ENCODE peak calls at places on chromosomes 11 and 22, in four cellular contexts. Y is SK-N-SH, F is GM12878, D is HepG2. V is an unnamed sample.

GRCh38 chr11:38867338-38867737 is 2269.3 kb upstream of the RAG2 start:
- DNase-seq in F (no peak), Y (no peak), D (no peak), V (no peak)

GRCh38 chr11:19367051-19367709 is 126.4 kb upstream of the E2F8 start:
- DNase-seq in D (no peak), Y (no peak), F (no peak), V (no peak)

GRCh38 chr11:2792376-2793250 is 92.8 kb upstream of the KCNQ1OT1 start:
- DNase-seq in F (no peak), Y (no peak), D (no peak), V (no peak)

GRCh38 chr11:11782532-11783110 is 59.2 kb upstream of the USP47 start:
- DNase-seq in Y (no peak), D (no peak), F (no peak), V (no peak)

GRCh38 chr11:15826826-15827225 is 529.5 kb downstream of the SOX6 start:
- DNase-seq in F (no peak), Y (peak), D (no peak), V (peak)

GRCh38 chr11:109552376-109552775 is 130.4 kb downstream of the C11orf87 start:
- DNase-seq in D (no peak), F (no peak), Y (no peak), V (no peak)

GRCh38 chr11:854601-855342 is 12.1 kb downstream of the TSPAN4 start:
- DNase-seq in F (no peak), Y (no peak), D (no peak), V (no peak)

GRCh38 chr11:78420796-78421209 is 3.2 kb upstream of the GAB2 start:
- DNase-seq in D (no peak), Y (peak), F (no peak), V (no peak)

GRCh38 chr11:62555464-62556092 is 9.0 kb upstream of the AHNAK start:
- DNase-seq in D (no peak), Y (peak), F (peak), V (no peak)

GRCh38 chr11:10208045-10208674 is 85.9 kb downstream of the SBF2 start:
- DNase-seq in F (peak), D (peak), Y (peak), V (no peak)

GRCh38 chr22:16917144-16918003 is 90.6 kb downstream of the GAB4 start:
- DNase-seq in D (peak), F (peak), Y (peak), V (no peak)

GRCh38 chr22:38017272-38017920 is 33.0 kb upstream of the SOX10 start:
- DNase-seq in Y (no peak), F (no peak), D (no peak), V (no peak)

GRCh38 chr11:85941380-85941973 is 86.3 kb downstream of the CCDC83 start:
- DNase-seq in D (peak), F (no peak), Y (peak), V (peak)

GRCh38 chr11:73402834-73403185 is 26.6 kb downstream of the RELT start:
- DNase-seq in D (no peak), Y (no peak), F (no peak), V (no peak)

GRCh38 chr11:118922745-118923627 is 2.7 kb downstream of the BCL9L start:
- DNase-seq in D (no peak), F (no peak), Y (peak), V (peak)

GRCh38 chr11:26951849-26952515 is 41.9 kb upstream of the FIBIN start:
- DNase-seq in D (no peak), Y (peak), F (no peak), V (no peak)

GRCh38 chr11:72974487-72975205 is 160.4 kb downstream of the ATG16L2 start:
- DNase-seq in D (no peak), F (no peak), Y (no peak), V (no peak)

GRCh38 chr11:3156661-3157311 is 8.3 kb downstream of the OSBPL5 start:
- DNase-seq in D (no peak), Y (no peak), F (no peak), V (no peak)

GRCh38 chr11:97109078-97109477 is 719.3 kb downstream of the JRKL start:
- DNase-seq in Y (no peak), F (no peak), D (no peak), V (no peak)

GRCh38 chr11:117919326-117920275 is 9.6 kb downstream of the TMPRSS13 start:
- DNase-seq in D (no peak), F (no peak), Y (no peak), V (no peak)

GRCh38 chr11:123183391-123184099 is 11.5 kb downstream of the CLMP start:
- DNase-seq in D (no peak), F (no peak), Y (no peak), V (no peak)

GRCh38 chr22:44091751-44092150 is 67.6 kb downstream of the PARVB start:
- DNase-seq in F (no peak), D (no peak), Y (no peak), V (no peak)

GRCh38 chr11:46352063-46352841 is 5.0 kb downstream of the DGKZ start:
- DNase-seq in F (no peak), Y (peak), D (no peak), V (peak)

GRCh38 chr11:118629761-118630661 is 22.6 kb downstream of the PHLDB1 start:
- DNase-seq in F (no peak), Y (no peak), D (no peak), V (no peak)

GRCh38 chr11:65026810-65027209 is 429 bp upstream of the SNX15 start:
- DNase-seq in Y (no peak), D (no peak), F (no peak), V (no peak)

GRCh38 chr11:46363455-46363920 is 16.2 kb downstream of the DGKZ start:
- DNase-seq in D (no peak), Y (peak), F (no peak), V (no peak)

GRCh38 chr11:113896156-113896879 is 8.3 kb upstream of the HTR3B start:
- DNase-seq in F (no peak), Y (peak), D (no peak), V (peak)

GRCh38 chr11:2289859-2290258 is 11.9 kb downstream of the C11orf21 start:
- DNase-seq in Y (no peak), D (no peak), F (no peak), V (no peak)

GRCh38 chr11:92556435-92556834 is 331.8 kb downstream of the FAT3 start:
- DNase-seq in F (no peak), D (no peak), Y (no peak), V (no peak)

GRCh38 chr22:28773461-28773867 is 969 bp downstream of the CCDC117 start:
- DNase-seq in Y (no peak), F (peak), D (no peak), V (no peak)

GRCh38 chr22:36510966-36511881 is 4.4 kb upstream of the FOXRED2 start:
- DNase-seq in Y (peak), F (no peak), D (peak), V (no peak)
- TF ChIP-seq TCF12 in Y (no peak), F (no peak), D (no peak), V (no peak)

GRCh38 chr22:26542831-26543230 is 30.6 kb upstream of the TFIP11 start:
- DNase-seq in D (no peak), Y (no peak), F (no peak), V (no peak)
- TF ChIP-seq TCF12 in D (no peak), Y (no peak), F (no peak), V (no peak)

GRCh38 chr11:14350215-14350614 is 8.8 kb downstream of the RRAS2 start:
- DNase-seq in Y (no peak), D (no peak), F (no peak), V (no peak)
- TF ChIP-seq TCF12 in Y (no peak), D (no peak), F (no peak), V (no peak)

GRCh38 chr11:17387280-17387679 is 1.2 kb downstream of the KCNJ11 start:
- DNase-seq in F (no peak), D (no peak), Y (no peak), V (no peak)

GRCh38 chr11:17389205-17389956 is 922 bp upstream of the KCNJ11 start:
- DNase-seq in D (peak), F (no peak), Y (peak), V (peak)

GRCh38 chr11:17388609-17389204 is at the start of gene KCNJ11:
- DNase-seq in D (no peak), F (no peak), Y (no peak), V (no peak)

GRCh38 chr11:17386331-17387084 is 2.0 kb downstream of the KCNJ11 start:
- DNase-seq in D (peak), Y (peak), F (no peak), V (peak)

GRCh38 chr11:17387811-17388210 is 648 bp downstream of the KCNJ11 start:
- DNase-seq in Y (peak), D (no peak), F (no peak), V (no peak)
- TF ChIP-seq TCF12 in Y (no peak), D (no peak), F (no peak), V (no peak)

GRCh38 chr11:66316849-66317251 is at the start of gene CD248:
- DNase-seq in Y (peak), D (no peak), F (no peak), V (no peak)

GRCh38 chr11:66317766-66318575 is 1.1 kb upstream of the CD248 start:
- DNase-seq in Y (peak), F (no peak), D (peak), V (no peak)

GRCh38 chr11:66315921-66316811 is 678 bp downstream of the CD248 start:
- DNase-seq in Y (no peak), D (no peak), F (no peak), V (no peak)

GRCh38 chr11:66317322-66317765 is 500 bp upstream of the CD248 start:
- DNase-seq in Y (peak), D (peak), F (no peak), V (no peak)

DNA sequence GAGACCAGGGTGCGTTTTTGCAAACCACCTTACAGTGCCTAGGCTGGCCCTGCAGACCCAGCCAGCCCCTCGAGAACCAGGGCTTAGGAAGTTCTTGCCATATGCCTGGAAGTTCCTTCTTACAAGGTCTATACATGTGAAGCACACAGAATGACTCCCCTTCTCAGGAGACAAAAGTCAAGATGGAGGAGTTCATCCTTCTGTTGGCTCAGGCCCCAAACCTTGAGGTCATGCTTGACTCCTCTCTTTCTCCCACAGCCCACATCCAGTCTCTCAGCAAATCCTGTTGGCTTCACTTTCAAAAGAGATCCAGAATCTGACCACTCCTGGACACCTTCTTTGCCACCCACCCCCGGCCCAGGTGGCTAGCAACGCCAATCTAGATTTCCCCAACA is 1.7 kb upstream of the CD248 start:
- DNase-seq in D (no peak), Y (no peak), F (no peak), V (no peak)
- TF ChIP-seq TCF12 in D (no peak), Y (no peak), F (no peak), V (no peak)

GRCh38 chr11:134658481-134659080 is 246.5 kb upstream of the B3GAT1 start:
- DNase-seq in F (no peak), D (no peak), Y (no peak), V (no peak)
- TF ChIP-seq TCF12 in F (no peak), D (no peak), Y (no peak), V (no peak)

DNA sequence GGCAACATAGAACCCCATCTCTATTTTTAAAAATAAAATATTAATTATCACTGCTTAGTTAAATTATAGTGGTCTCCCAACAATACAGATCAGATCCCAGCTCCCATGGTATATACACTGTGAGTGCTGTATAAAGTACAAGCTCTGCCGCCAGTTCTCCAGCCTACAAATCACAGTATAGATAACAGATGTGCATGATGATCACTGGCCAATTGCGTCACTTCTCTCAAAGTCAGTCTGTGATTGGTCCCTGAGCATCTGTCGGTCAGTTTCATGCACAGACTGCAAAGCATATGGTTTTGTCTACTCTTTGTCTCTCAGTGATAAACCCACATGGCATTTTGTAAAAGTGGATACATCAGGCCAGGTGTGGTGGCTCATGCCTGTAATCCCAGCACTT is 15.6 kb downstream of the PPARA start:
- DNase-seq in Y (peak), D (no peak), F (no peak), V (no peak)
- TF ChIP-seq TCF12 in Y (no peak), D (no peak), F (no peak), V (no peak)

DNA sequence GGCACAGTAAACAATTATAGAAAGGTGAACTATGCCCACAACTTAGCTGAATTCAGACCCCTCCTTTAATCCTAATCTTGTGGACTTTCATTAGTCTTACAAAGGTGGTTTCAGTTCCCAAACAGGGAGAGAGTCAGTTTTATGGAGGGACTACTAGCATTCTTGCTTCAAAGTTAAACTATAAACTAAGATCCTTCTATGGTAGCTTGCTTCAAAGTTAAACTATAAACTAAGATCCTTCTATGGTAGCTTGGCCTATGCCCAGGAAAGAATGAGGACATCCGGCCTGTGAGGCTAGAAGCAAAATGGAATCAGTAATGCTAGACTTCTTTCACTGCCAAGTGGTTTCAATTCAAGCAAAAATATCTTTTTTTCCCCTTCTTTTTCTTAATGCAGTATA is 84.7 kb downstream of the AASDHPPT start:
- DNase-seq in Y (no peak), F (no peak), D (no peak), V (no peak)
- TF ChIP-seq TCF12 in Y (no peak), F (no peak), D (no peak), V (no peak)

DNA sequence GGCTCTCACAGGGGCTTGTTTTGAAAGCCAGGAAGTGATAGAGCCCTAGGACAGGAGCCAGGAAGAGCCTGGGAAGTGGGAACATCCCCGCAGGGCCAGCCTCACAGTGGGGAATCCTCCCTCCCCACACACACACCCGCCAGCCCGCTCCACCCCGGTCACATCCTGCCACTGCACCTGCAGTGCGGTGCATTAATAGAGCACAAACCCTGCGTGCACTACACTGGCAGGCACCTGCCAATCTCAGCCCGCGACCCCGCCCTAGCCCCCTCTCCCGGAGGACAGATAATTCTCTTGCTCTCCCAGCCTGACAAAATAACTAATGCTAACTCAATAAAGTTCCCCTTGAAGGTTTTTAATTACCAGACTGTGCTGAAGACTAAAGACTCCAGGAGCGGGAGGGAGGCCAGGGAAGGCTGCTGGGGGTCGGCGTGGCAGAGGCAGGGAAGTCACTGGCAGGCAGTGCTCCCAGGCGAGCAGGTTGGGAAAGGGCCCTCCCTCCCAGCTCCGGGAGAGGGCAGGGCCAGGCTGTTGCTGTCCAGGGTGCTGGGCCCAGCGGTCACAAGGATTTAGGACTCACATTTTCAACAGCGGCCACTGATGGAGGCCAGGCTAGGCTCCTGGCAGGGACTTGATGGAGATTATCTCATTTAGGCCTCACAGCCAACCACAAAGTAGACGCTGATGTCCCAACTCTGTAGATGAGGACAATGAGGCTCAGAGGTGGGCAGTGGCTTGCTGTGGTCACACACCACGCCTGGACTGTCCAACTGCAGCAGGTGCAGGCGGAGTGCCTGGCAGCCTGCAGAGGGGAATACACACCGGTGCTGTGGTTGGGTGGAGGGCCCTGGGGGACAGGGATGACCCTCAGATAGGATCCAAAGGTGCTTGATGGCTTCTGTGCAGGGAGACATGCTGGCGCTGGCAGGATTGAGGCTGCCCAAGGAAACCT is 23.9 kb upstream of the TCF20 start:
- DNase-seq in D (peak), F (no peak), Y (no peak), V (no peak)
- TF ChIP-seq TCF12 in D (no peak), F (no peak), Y (no peak), V (no peak)